ENCODE peak calls at places on chromosomes 11 and 22, in seven cellular contexts. One of them, this sample, is unnamed.
A peak's percentile ranks its signal among the peaks of the same experiment; 100 is the strongest.

GRCh38 chr11:26827567-26828037 is 105.7 kb upstream of the SLC5A12 start:
- DNase-seq in NCI-H1092: no peak
- DNase-seq in colonic mucosa: no peak
- DNase-seq in skeletal muscle cell: no peak
- DNase-seq in activated CD4-positive, alpha-beta T cell treated with anti-CD3 and anti-CD28 coated beads, Interleukin-2, amount 50 U/mL, for 1 hour: no peak
- DNase-seq in NCI-H2081: no peak
- DNase-seq in fibroblast of the aortic adventitia: peak; percentile 67
- DNase-seq in this sample: no peak

GRCh38 chr22:23058481-23059336 is 11.6 kb upstream of the GNAZ start:
- DNase-seq in NCI-H1092: no peak
- DNase-seq in colonic mucosa: peak; percentile 14
- DNase-seq in skeletal muscle cell: no peak
- DNase-seq in activated CD4-positive, alpha-beta T cell treated with anti-CD3 and anti-CD28 coated beads, Interleukin-2, amount 50 U/mL, for 1 hour: no peak
- DNase-seq in NCI-H2081: no peak
- DNase-seq in fibroblast of the aortic adventitia: no peak
- DNase-seq in this sample: no peak

GRCh38 chr11:83510530-83511449 is 224.6 kb upstream of the CCDC90B start:
- DNase-seq in NCI-H1092: no peak
- DNase-seq in colonic mucosa: no peak
- DNase-seq in skeletal muscle cell: no peak
- DNase-seq in activated CD4-positive, alpha-beta T cell treated with anti-CD3 and anti-CD28 coated beads, Interleukin-2, amount 50 U/mL, for 1 hour: no peak
- DNase-seq in NCI-H2081: no peak
- DNase-seq in fibroblast of the aortic adventitia: no peak
- DNase-seq in this sample: no peak

GRCh38 chr11:10761085-10761698 is 10.1 kb downstream of the CTR9 start:
- DNase-seq in NCI-H1092: no peak
- DNase-seq in colonic mucosa: no peak
- DNase-seq in skeletal muscle cell: no peak
- DNase-seq in activated CD4-positive, alpha-beta T cell treated with anti-CD3 and anti-CD28 coated beads, Interleukin-2, amount 50 U/mL, for 1 hour: no peak
- DNase-seq in NCI-H2081: no peak
- DNase-seq in fibroblast of the aortic adventitia: no peak
- DNase-seq in this sample: no peak

GRCh38 chr11:31529701-31530100 is 20.1 kb downstream of the ELP4 start:
- DNase-seq in NCI-H1092: no peak
- DNase-seq in colonic mucosa: no peak
- DNase-seq in skeletal muscle cell: no peak
- DNase-seq in activated CD4-positive, alpha-beta T cell treated with anti-CD3 and anti-CD28 coated beads, Interleukin-2, amount 50 U/mL, for 1 hour: no peak
- DNase-seq in NCI-H2081: no peak
- DNase-seq in fibroblast of the aortic adventitia: no peak
- DNase-seq in this sample: no peak

GRCh38 chr11:15967166-15967565 is 389.2 kb downstream of the SOX6 start:
- DNase-seq in NCI-H1092: no peak
- DNase-seq in colonic mucosa: peak; percentile 73
- DNase-seq in skeletal muscle cell: no peak
- DNase-seq in activated CD4-positive, alpha-beta T cell treated with anti-CD3 and anti-CD28 coated beads, Interleukin-2, amount 50 U/mL, for 1 hour: no peak
- DNase-seq in NCI-H2081: peak; percentile 8
- DNase-seq in fibroblast of the aortic adventitia: no peak
- DNase-seq in this sample: no peak

GRCh38 chr11:26950260-26950719 is 43.6 kb upstream of the FIBIN start:
- DNase-seq in NCI-H1092: no peak
- DNase-seq in colonic mucosa: peak; percentile 25
- DNase-seq in skeletal muscle cell: peak; percentile 80
- DNase-seq in activated CD4-positive, alpha-beta T cell treated with anti-CD3 and anti-CD28 coated beads, Interleukin-2, amount 50 U/mL, for 1 hour: no peak
- DNase-seq in NCI-H2081: no peak
- DNase-seq in fibroblast of the aortic adventitia: peak; percentile 76
- DNase-seq in this sample: no peak

GRCh38 chr11:75429902-75430691 is 2.9 kb downstream of the KLHL35 start:
- DNase-seq in NCI-H1092: peak; percentile 59
- DNase-seq in colonic mucosa: peak; percentile 62
- DNase-seq in skeletal muscle cell: no peak
- DNase-seq in activated CD4-positive, alpha-beta T cell treated with anti-CD3 and anti-CD28 coated beads, Interleukin-2, amount 50 U/mL, for 1 hour: peak; percentile 56
- DNase-seq in NCI-H2081: peak; percentile 73
- DNase-seq in fibroblast of the aortic adventitia: peak; percentile 60
- DNase-seq in this sample: peak; percentile 72